ENCODE peak calls at places on chromosomes 6 and 20, in five cellular contexts. One of them, this sample, is unnamed.

GRCh38 chr6:107132330-107132954 is 17.1 kb upstream of the BEND3 start:
- DNase-seq in iris pigment epithelial cell: peak
- DNase-seq in heart right ventricle: no peak
- DNase-seq in T follicular helper cell: no peak
- DNase-seq in AG08395: no peak
- DNase-seq in this sample: no peak

GRCh38 chr6:157983439-157984119 is 1.9 kb downstream of the SYNJ2 start:
- DNase-seq in iris pigment epithelial cell: no peak
- DNase-seq in heart right ventricle: no peak
- DNase-seq in AG08395: peak
- DNase-seq in T follicular helper cell: no peak
- DNase-seq in this sample: no peak

GRCh38 chr6:114108119-114109002 is 137.4 kb upstream of the HDAC2 start:
- DNase-seq in T follicular helper cell: no peak
- DNase-seq in iris pigment epithelial cell: peak
- DNase-seq in AG08395: peak
- DNase-seq in heart right ventricle: peak
- DNase-seq in this sample: peak

GRCh38 chr6:116087437-116088027 is 13.1 kb upstream of the NT5DC1 start:
- DNase-seq in AG08395: peak
- DNase-seq in iris pigment epithelial cell: peak
- DNase-seq in heart right ventricle: no peak
- DNase-seq in T follicular helper cell: no peak
- DNase-seq in this sample: no peak

GRCh38 chr20:47922280-47922675 is 137.0 kb upstream of the SULF2 start:
- DNase-seq in iris pigment epithelial cell: peak
- DNase-seq in T follicular helper cell: no peak
- DNase-seq in heart right ventricle: no peak
- DNase-seq in AG08395: peak
- DNase-seq in this sample: no peak

GRCh38 chr6:13444604-13445003 is 42.8 kb downstream of the GFOD1 start:
- DNase-seq in T follicular helper cell: no peak
- DNase-seq in AG08395: no peak
- DNase-seq in iris pigment epithelial cell: no peak
- DNase-seq in heart right ventricle: no peak
- DNase-seq in this sample: no peak

GRCh38 chr20:61727761-61728160 is 337.9 kb downstream of the TAF4 start:
- DNase-seq in AG08395: no peak
- DNase-seq in T follicular helper cell: no peak
- DNase-seq in iris pigment epithelial cell: no peak
- DNase-seq in heart right ventricle: no peak
- DNase-seq in this sample: peak

GRCh38 chr6:131858765-131859490 is 51.1 kb downstream of the ENPP1 start:
- DNase-seq in iris pigment epithelial cell: peak
- DNase-seq in T follicular helper cell: no peak
- DNase-seq in heart right ventricle: no peak
- DNase-seq in AG08395: peak
- DNase-seq in this sample: no peak

GRCh38 chr20:63120286-63121090 is 95.4 kb downstream of the YTHDF1 start:
- DNase-seq in T follicular helper cell: no peak
- DNase-seq in iris pigment epithelial cell: no peak
- DNase-seq in heart right ventricle: peak
- DNase-seq in AG08395: no peak
- DNase-seq in this sample: no peak

GRCh38 chr6:17628873-17629272 is 28.8 kb downstream of the FAM8A1 start:
- DNase-seq in T follicular helper cell: no peak
- DNase-seq in iris pigment epithelial cell: no peak
- DNase-seq in AG08395: no peak
- DNase-seq in heart right ventricle: no peak
- DNase-seq in this sample: no peak

GRCh38 chr6:170067257-170067656 is 223.6 kb downstream of the DLL1 start:
- DNase-seq in heart right ventricle: no peak
- DNase-seq in iris pigment epithelial cell: peak
- DNase-seq in T follicular helper cell: no peak
- DNase-seq in AG08395: no peak
- DNase-seq in this sample: no peak

GRCh38 chr6:74578339-74578738 is 627.5 kb downstream of the COL12A1 start:
- DNase-seq in iris pigment epithelial cell: peak
- DNase-seq in T follicular helper cell: no peak
- DNase-seq in AG08395: peak
- DNase-seq in heart right ventricle: no peak
- DNase-seq in this sample: no peak

GRCh38 chr6:79461205-79461604 is 76.0 kb downstream of the LCA5 start:
- DNase-seq in iris pigment epithelial cell: no peak
- DNase-seq in T follicular helper cell: no peak
- DNase-seq in heart right ventricle: no peak
- DNase-seq in AG08395: no peak
- DNase-seq in this sample: peak

GRCh38 chr20:58597021-58597940 is 53.8 kb upstream of the STX16 start:
- DNase-seq in heart right ventricle: peak
- DNase-seq in iris pigment epithelial cell: no peak
- DNase-seq in T follicular helper cell: no peak
- DNase-seq in AG08395: peak
- DNase-seq in this sample: no peak

GRCh38 chr6:42781546-42781810 is 374 bp upstream of the BICRAL start:
- DNase-seq in AG08395: no peak
- DNase-seq in T follicular helper cell: no peak
- DNase-seq in heart right ventricle: no peak
- DNase-seq in iris pigment epithelial cell: no peak
- DNase-seq in this sample: no peak

GRCh38 chr6:72553531-72554202 is 68.2 kb upstream of the KCNQ5 start:
- DNase-seq in T follicular helper cell: no peak
- DNase-seq in AG08395: peak
- DNase-seq in iris pigment epithelial cell: peak
- DNase-seq in heart right ventricle: no peak
- DNase-seq in this sample: no peak

GRCh38 chr6:36679043-36679821 is 718 bp downstream of the CDKN1A start:
- DNase-seq in T follicular helper cell: peak
- DNase-seq in heart right ventricle: peak
- DNase-seq in iris pigment epithelial cell: peak
- DNase-seq in AG08395: no peak
- DNase-seq in this sample: peak

This sample was measured in pancreas.